ENCODE peak calls at places on chromosomes 7 and 10, in eight cellular contexts. One of them, this sample, is unnamed.

GRCh38 chr7:156897673-156898072 is 4.7 kb upstream of the LMBR1 start:
- DNase-seq in PC-3: no peak
- DNase-seq in Panc1: no peak
- DNase-seq in A549: peak; percentile 61
- DNase-seq in transverse colon: no peak
- DNase-seq in CD8-positive, alpha-beta T cell: no peak
- DNase-seq in H9: no peak
- DNase-seq in psoas muscle: no peak
- DNase-seq in this sample: no peak

GRCh38 chr7:92621641-92622429 is 31.6 kb upstream of the FAM133B start:
- DNase-seq in PC-3: no peak
- DNase-seq in Panc1: no peak
- DNase-seq in A549: no peak
- DNase-seq in transverse colon: no peak
- DNase-seq in CD8-positive, alpha-beta T cell: no peak
- DNase-seq in H9: no peak
- DNase-seq in psoas muscle: no peak
- DNase-seq in this sample: no peak

GRCh38 chr10:74824184-74825032 is 2.0 kb upstream of the KAT6B start:
- DNase-seq in PC-3: no peak
- DNase-seq in Panc1: no peak
- DNase-seq in A549: no peak
- DNase-seq in transverse colon: peak; percentile 28
- DNase-seq in CD8-positive, alpha-beta T cell: no peak
- DNase-seq in H9: peak; percentile 36
- DNase-seq in psoas muscle: no peak
- DNase-seq in this sample: no peak

GRCh38 chr7:43593010-43593409 is 10.1 kb downstream of the STK17A start:
- DNase-seq in PC-3: no peak
- DNase-seq in Panc1: no peak
- DNase-seq in A549: no peak
- DNase-seq in transverse colon: no peak
- DNase-seq in CD8-positive, alpha-beta T cell: no peak
- DNase-seq in H9: no peak
- DNase-seq in psoas muscle: no peak
- DNase-seq in this sample: no peak

GRCh38 chr10:73648975-73649829 is 6.6 kb downstream of the SYNPO2L start:
- DNase-seq in PC-3: peak; percentile 72
- DNase-seq in Panc1: no peak
- DNase-seq in A549: no peak
- DNase-seq in transverse colon: no peak
- DNase-seq in CD8-positive, alpha-beta T cell: no peak
- DNase-seq in H9: no peak
- DNase-seq in psoas muscle: no peak
- DNase-seq in this sample: no peak

GRCh38 chr10:84447701-84448400 is 119.5 kb downstream of the CCSER2 start:
- DNase-seq in PC-3: no peak
- DNase-seq in Panc1: no peak
- DNase-seq in A549: no peak
- DNase-seq in transverse colon: no peak
- DNase-seq in CD8-positive, alpha-beta T cell: no peak
- DNase-seq in H9: peak; percentile 33
- DNase-seq in psoas muscle: no peak
- DNase-seq in this sample: no peak

GRCh38 chr7:30572212-30572839 is 22.4 kb upstream of the GARS1 start:
- DNase-seq in PC-3: peak; percentile 4
- DNase-seq in Panc1: no peak
- DNase-seq in A549: no peak
- DNase-seq in transverse colon: no peak
- DNase-seq in CD8-positive, alpha-beta T cell: no peak
- DNase-seq in H9: no peak
- DNase-seq in psoas muscle: no peak
- DNase-seq in this sample: no peak

GRCh38 chr7:22109761-22110160 is 164.1 kb upstream of the CDCA7L start:
- DNase-seq in PC-3: peak; percentile 48
- DNase-seq in Panc1: no peak
- DNase-seq in A549: peak; percentile 48
- DNase-seq in transverse colon: peak; percentile 28
- DNase-seq in CD8-positive, alpha-beta T cell: no peak
- DNase-seq in H9: peak; percentile 59
- DNase-seq in psoas muscle: peak; percentile 56
- DNase-seq in this sample: peak; percentile 71

GRCh38 chr10:68212721-68213352 is 19.1 kb downstream of the ATOH7 start:
- DNase-seq in PC-3: peak; percentile 80
- DNase-seq in Panc1: no peak
- DNase-seq in A549: peak; percentile 33
- DNase-seq in transverse colon: no peak
- DNase-seq in CD8-positive, alpha-beta T cell: no peak
- DNase-seq in H9: no peak
- DNase-seq in psoas muscle: no peak
- DNase-seq in this sample: no peak

GRCh38 chr10:90484518-90484917 is 373.3 kb downstream of the HTR7 start:
- DNase-seq in PC-3: peak; percentile 3
- DNase-seq in Panc1: no peak
- DNase-seq in A549: peak; percentile 13
- DNase-seq in transverse colon: no peak
- DNase-seq in CD8-positive, alpha-beta T cell: no peak
- DNase-seq in H9: peak; percentile 30
- DNase-seq in psoas muscle: no peak
- DNase-seq in this sample: no peak

GRCh38 chr10:16870331-16870730 is 53.1 kb upstream of the RSU1 start:
- DNase-seq in PC-3: no peak
- DNase-seq in Panc1: no peak
- DNase-seq in A549: no peak
- DNase-seq in transverse colon: no peak
- DNase-seq in CD8-positive, alpha-beta T cell: no peak
- DNase-seq in H9: no peak
- DNase-seq in psoas muscle: no peak
- DNase-seq in this sample: no peak

GRCh38 chr7:44291066-44291732 is 34.2 kb downstream of the CAMK2B start:
- DNase-seq in PC-3: peak; percentile 22
- DNase-seq in Panc1: no peak
- DNase-seq in A549: no peak
- DNase-seq in transverse colon: peak; percentile 11
- DNase-seq in CD8-positive, alpha-beta T cell: no peak
- DNase-seq in H9: no peak
- DNase-seq in psoas muscle: peak; percentile 54
- DNase-seq in this sample: peak; percentile 69

GRCh38 chr7:42886129-42886528 is 25.7 kb downstream of the C7orf25 start:
- DNase-seq in PC-3: peak; percentile 41
- DNase-seq in Panc1: no peak
- DNase-seq in A549: peak; percentile 20
- DNase-seq in transverse colon: no peak
- DNase-seq in CD8-positive, alpha-beta T cell: no peak
- DNase-seq in H9: no peak
- DNase-seq in psoas muscle: no peak
- DNase-seq in this sample: no peak

GRCh38 chr10:64159910-64160872 is 639.0 kb downstream of the REEP3 start:
- DNase-seq in PC-3: no peak
- DNase-seq in Panc1: no peak
- DNase-seq in A549: no peak
- DNase-seq in transverse colon: no peak
- DNase-seq in CD8-positive, alpha-beta T cell: no peak
- DNase-seq in H9: no peak
- DNase-seq in psoas muscle: no peak
- DNase-seq in this sample: no peak

GRCh38 chr7:16114633-16115032 is 306.7 kb downstream of the CRPPA start:
- DNase-seq in PC-3: peak; percentile 51
- DNase-seq in Panc1: peak; percentile 17
- DNase-seq in A549: peak; percentile 37
- DNase-seq in transverse colon: no peak
- DNase-seq in CD8-positive, alpha-beta T cell: no peak
- DNase-seq in H9: no peak
- DNase-seq in psoas muscle: no peak
- DNase-seq in this sample: no peak

GRCh38 chr10:46550795-46551700 is 5.4 kb downstream of the GPRIN2 start:
- DNase-seq in PC-3: no peak
- DNase-seq in Panc1: no peak
- DNase-seq in A549: no peak
- DNase-seq in transverse colon: peak; percentile 6
- DNase-seq in CD8-positive, alpha-beta T cell: no peak
- DNase-seq in H9: peak; percentile 25
- DNase-seq in psoas muscle: peak; percentile 35
- DNase-seq in this sample: peak; percentile 7

GRCh38 chr10:79127151-79127961 is 58.6 kb downstream of the ZMIZ1 start:
- DNase-seq in PC-3: peak; percentile 100
- DNase-seq in Panc1: no peak
- DNase-seq in A549: peak; percentile 95
- DNase-seq in transverse colon: peak; percentile 61
- DNase-seq in CD8-positive, alpha-beta T cell: no peak
- DNase-seq in H9: peak; percentile 81
- DNase-seq in psoas muscle: peak; percentile 81
- DNase-seq in this sample: no peak

GRCh38 chr10:79128241-79128922 is 59.6 kb downstream of the ZMIZ1 start:
- DNase-seq in PC-3: no peak
- DNase-seq in Panc1: no peak
- DNase-seq in A549: no peak
- DNase-seq in transverse colon: no peak
- DNase-seq in CD8-positive, alpha-beta T cell: no peak
- DNase-seq in H9: no peak
- DNase-seq in psoas muscle: no peak
- DNase-seq in this sample: no peak

GRCh38 chr10:79129361-79129997 is 60.7 kb downstream of the ZMIZ1 start:
- DNase-seq in PC-3: peak; percentile 71
- DNase-seq in Panc1: no peak
- DNase-seq in A549: no peak
- DNase-seq in transverse colon: no peak
- DNase-seq in CD8-positive, alpha-beta T cell: no peak
- DNase-seq in H9: peak; percentile 93
- DNase-seq in psoas muscle: no peak
- DNase-seq in this sample: no peak

GRCh38 chr10:79130255-79130654 is 61.5 kb downstream of the ZMIZ1 start:
- DNase-seq in PC-3: no peak
- DNase-seq in Panc1: no peak
- DNase-seq in A549: no peak
- DNase-seq in transverse colon: no peak
- DNase-seq in CD8-positive, alpha-beta T cell: no peak
- DNase-seq in H9: no peak
- DNase-seq in psoas muscle: no peak
- DNase-seq in this sample: no peak

DNA sequence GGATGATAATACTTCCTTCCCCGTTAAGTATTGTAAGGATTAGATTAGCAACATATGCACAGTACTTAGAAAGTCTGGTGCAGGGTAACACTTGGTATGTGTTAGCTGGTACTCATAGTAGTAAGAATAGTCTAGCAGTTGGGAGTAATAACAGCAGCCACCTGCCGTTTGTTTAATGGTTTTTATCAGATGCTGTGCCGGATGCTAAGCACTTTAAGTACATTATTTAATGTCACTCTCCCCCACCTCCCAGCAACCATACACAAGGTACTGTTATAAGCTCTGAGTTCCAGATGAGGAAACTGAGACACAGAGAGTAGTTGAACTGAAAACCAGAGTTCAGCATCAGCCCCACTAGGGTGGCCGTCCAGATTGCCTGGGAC is 60.1 kb downstream of the ZMIZ1 start:
- DNase-seq in PC-3: no peak
- DNase-seq in Panc1: no peak
- DNase-seq in A549: no peak
- DNase-seq in transverse colon: no peak
- DNase-seq in CD8-positive, alpha-beta T cell: no peak
- DNase-seq in H9: no peak
- DNase-seq in psoas muscle: no peak
- DNase-seq in this sample: no peak
- H3K4me1 ChIP-seq in PC-3: peaks cover 41% of the 10 kb centered on the region
- H3K4me1 ChIP-seq in Panc1: peaks cover 81% of the 10 kb centered on the region
- H3K4me1 ChIP-seq in A549: peaks cover 95% of the 10 kb centered on the region
- H3K4me1 ChIP-seq in transverse colon: no peaks in the 10 kb centered on the region
- H3K4me1 ChIP-seq in CD8-positive, alpha-beta T cell: peaks cover 6% of the 10 kb centered on the region
- H3K4me1 ChIP-seq in H9: peaks cover 19% of the 10 kb centered on the region
- H3K4me1 ChIP-seq in psoas muscle: peaks cover 57% of the 10 kb centered on the region
- H3K4me1 ChIP-seq in this sample: peaks cover 4% of the 10 kb centered on the region

DNA sequence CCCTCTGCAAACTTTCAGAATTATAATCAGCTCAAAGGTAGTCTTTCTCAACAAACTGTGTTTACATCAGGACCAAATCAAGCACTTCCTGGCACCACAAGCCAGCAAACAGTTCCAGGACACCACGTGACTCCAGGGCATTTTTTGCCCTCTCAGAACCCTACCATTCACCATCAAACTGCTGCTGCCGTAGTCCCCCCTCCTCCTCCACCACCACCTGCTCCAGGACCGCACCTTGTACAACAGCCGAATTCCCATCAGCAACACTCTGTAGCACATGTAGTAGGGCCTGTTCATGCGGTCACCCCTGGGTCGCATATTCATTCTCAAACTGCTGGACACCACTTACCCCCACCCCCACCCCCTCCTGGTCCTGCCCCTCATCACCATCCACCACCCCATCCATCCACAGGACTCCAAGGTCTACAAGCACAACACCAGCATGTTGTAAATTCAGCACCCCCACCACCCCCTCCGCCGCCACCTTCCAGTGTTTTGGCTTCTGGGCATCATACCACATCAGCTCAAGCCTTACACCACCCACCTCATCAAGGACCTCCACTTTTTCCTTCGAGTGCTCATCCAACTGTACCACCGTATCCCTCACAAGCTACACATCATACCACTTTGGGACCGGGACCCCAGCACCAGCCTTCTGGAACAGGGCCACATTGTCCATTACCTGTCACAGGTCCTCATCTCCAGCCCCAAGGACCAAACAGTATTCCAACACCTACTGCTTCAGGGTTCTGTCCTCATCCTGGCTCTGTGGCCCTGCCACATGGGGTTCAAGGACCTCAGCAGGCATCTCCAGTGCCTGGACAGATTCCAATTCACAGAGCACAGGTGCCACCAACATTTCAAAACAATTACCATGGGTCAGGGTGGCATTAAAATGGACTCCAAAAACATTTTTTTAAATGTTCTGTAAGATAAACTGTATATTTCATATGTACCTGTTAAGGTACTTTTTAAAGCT is 98.7 kb downstream of the KMT2E start:
- DNase-seq in PC-3: no peak
- DNase-seq in Panc1: no peak
- DNase-seq in A549: no peak
- DNase-seq in transverse colon: no peak
- DNase-seq in CD8-positive, alpha-beta T cell: no peak
- DNase-seq in H9: no peak
- DNase-seq in psoas muscle: no peak
- DNase-seq in this sample: no peak
- H3K27ac ChIP-seq in PC-3: no peak overlapping the region
- H3K27ac ChIP-seq in Panc1: no peak overlapping the region
- H3K27ac ChIP-seq in A549: no peak overlapping the region
- H3K27ac ChIP-seq in transverse colon: peak overlapping the region; percentile 10
- H3K27ac ChIP-seq in CD8-positive, alpha-beta T cell: no peak overlapping the region
- H3K27ac ChIP-seq in H9: no peak overlapping the region
- H3K27ac ChIP-seq in psoas muscle: no peak overlapping the region
- H3K27ac ChIP-seq in this sample: peak overlapping the region; percentile 45

GRCh38 chr10:58535311-58535710 is 22.6 kb downstream of the BICC1 start:
- DNase-seq in PC-3: no peak
- DNase-seq in Panc1: no peak
- DNase-seq in A549: no peak
- DNase-seq in transverse colon: no peak
- DNase-seq in CD8-positive, alpha-beta T cell: no peak
- DNase-seq in H9: no peak
- DNase-seq in psoas muscle: no peak
- DNase-seq in this sample: no peak
- H3K4me1 ChIP-seq in PC-3: no peaks in the 10 kb centered on the region
- H3K4me1 ChIP-seq in Panc1: no peaks in the 10 kb centered on the region
- H3K4me1 ChIP-seq in A549: no peaks in the 10 kb centered on the region
- H3K4me1 ChIP-seq in transverse colon: no peaks in the 10 kb centered on the region
- H3K4me1 ChIP-seq in CD8-positive, alpha-beta T cell: no peaks in the 10 kb centered on the region
- H3K4me1 ChIP-seq in H9: no peaks in the 10 kb centered on the region
- H3K4me1 ChIP-seq in psoas muscle: no peaks in the 10 kb centered on the region
- H3K4me1 ChIP-seq in this sample: no peaks in the 10 kb centered on the region

GRCh38 chr7:6652446-6653011 is 15.4 kb downstream of the ZNF316 start:
- DNase-seq in PC-3: no peak
- DNase-seq in Panc1: no peak
- DNase-seq in A549: no peak
- DNase-seq in transverse colon: no peak
- DNase-seq in CD8-positive, alpha-beta T cell: no peak
- DNase-seq in H9: no peak
- DNase-seq in psoas muscle: peak; percentile 32
- DNase-seq in this sample: no peak
- H3K27ac ChIP-seq in PC-3: no peak overlapping the region
- H3K27ac ChIP-seq in Panc1: no peak overlapping the region
- H3K27ac ChIP-seq in A549: no peak overlapping the region
- H3K27ac ChIP-seq in transverse colon: no peak overlapping the region
- H3K27ac ChIP-seq in CD8-positive, alpha-beta T cell: no peak overlapping the region
- H3K27ac ChIP-seq in H9: no peak overlapping the region
- H3K27ac ChIP-seq in psoas muscle: no peak overlapping the region
- H3K27ac ChIP-seq in this sample: no peak overlapping the region

This sample was measured in ascending aorta.